ENCODE peak calls at places on chromosomes 3 and 15, in five cellular contexts. D, U, A, X and O are unnamed samples.

GRCh38 chr3:134066539-134067310 is 37.0 kb upstream of the SLCO2A1 start:
- DNase-seq in X (no peak), A (no peak), U (no peak), D (no peak), O (no peak)

GRCh38 chr3:46422617-46423016 is 15.6 kb downstream of the CCRL2 start:
- DNase-seq in U (no peak), D (no peak), A (no peak), X (no peak), O (no peak)

GRCh38 chr3:72288955-72289707 is 504.2 kb upstream of the PROK2 start:
- DNase-seq in D (no peak), X (peak), U (no peak), A (no peak), O (peak)

GRCh38 chr15:40436116-40436891 is 4.4 kb upstream of the BAHD1 start:
- DNase-seq in A (no peak), D (no peak), X (no peak), U (no peak), O (no peak)

GRCh38 chr15:90648137-90649070 is 68.7 kb upstream of the BLM start:
- DNase-seq in U (peak), D (peak), A (peak), X (peak), O (peak)

GRCh38 chr3:147939425-147940196 is 530.4 kb downstream of the ZIC1 start:
- DNase-seq in D (no peak), A (no peak), U (no peak), X (no peak), O (peak)

GRCh38 chr15:39427705-39428104 is 153.2 kb upstream of the THBS1 start:
- DNase-seq in X (peak), D (no peak), A (no peak), U (no peak), O (peak)

GRCh38 chr3:40573985-40574384 is 49.2 kb downstream of the ZNF621 start:
- DNase-seq in X (no peak), D (no peak), A (no peak), U (no peak), O (no peak)

GRCh38 chr3:143897558-143898305 is 49.5 kb upstream of the SLC9A9 start:
- DNase-seq in A (no peak), U (no peak), X (no peak), D (no peak), O (no peak)

GRCh38 chr15:19899021-19899824 is 642.4 kb downstream of the GOLGA6L6 start:
- DNase-seq in A (no peak), U (no peak), X (no peak), D (no peak), O (no peak)